ENCODE peak calls at places on chromosomes 11 and 22, in seven cellular contexts. One of them, this sample, is unnamed.
A peak's percentile ranks its signal among the peaks of the same experiment; 100 is the strongest.

GRCh38 chr11:35796542-35796941 is 134.0 kb downstream of the TRIM44 start:
- DNase-seq in RWPE1: peak; percentile 69
- DNase-seq in SK-N-SH: no peak
- DNase-seq in fibroblast of pulmonary artery: peak; percentile 39
- DNase-seq in heart right ventricle: no peak
- DNase-seq in colonic mucosa: no peak
- DNase-seq in Calu3: no peak
- DNase-seq in this sample: no peak

GRCh38 chr22:26779108-26779507 is 121.7 kb downstream of the MIAT start:
- DNase-seq in fibroblast of pulmonary artery: no peak
- DNase-seq in SK-N-SH: peak; percentile 63
- DNase-seq in RWPE1: no peak
- DNase-seq in colonic mucosa: no peak
- DNase-seq in Calu3: no peak
- DNase-seq in heart right ventricle: no peak
- DNase-seq in this sample: no peak

GRCh38 chr11:1205121-1205986 is 17.5 kb upstream of the MUC5B start:
- DNase-seq in SK-N-SH: peak; percentile 15
- DNase-seq in RWPE1: no peak
- DNase-seq in fibroblast of pulmonary artery: no peak
- DNase-seq in Calu3: no peak
- DNase-seq in heart right ventricle: no peak
- DNase-seq in colonic mucosa: no peak
- DNase-seq in this sample: no peak

GRCh38 chr11:17591293-17591692 is 44.2 kb downstream of the OTOG start:
- DNase-seq in RWPE1: no peak
- DNase-seq in SK-N-SH: no peak
- DNase-seq in Calu3: no peak
- DNase-seq in colonic mucosa: no peak
- DNase-seq in fibroblast of pulmonary artery: no peak
- DNase-seq in heart right ventricle: no peak
- DNase-seq in this sample: no peak

GRCh38 chr11:8720868-8721739 is 38.5 kb downstream of the RPL27A start:
- DNase-seq in Calu3: peak; percentile 80
- DNase-seq in RWPE1: peak; percentile 82
- DNase-seq in fibroblast of pulmonary artery: no peak
- DNase-seq in colonic mucosa: peak; percentile 82
- DNase-seq in SK-N-SH: no peak
- DNase-seq in heart right ventricle: no peak
- DNase-seq in this sample: peak; percentile 60

GRCh38 chr11:112150517-112150916 is 13.4 kb downstream of the IL18 start:
- DNase-seq in RWPE1: no peak
- DNase-seq in fibroblast of pulmonary artery: no peak
- DNase-seq in SK-N-SH: no peak
- DNase-seq in colonic mucosa: no peak
- DNase-seq in Calu3: no peak
- DNase-seq in heart right ventricle: no peak
- DNase-seq in this sample: no peak

GRCh38 chr11:35009191-35009940 is 92.9 kb downstream of the PDHX start:
- DNase-seq in SK-N-SH: no peak
- DNase-seq in Calu3: peak; percentile 81
- DNase-seq in heart right ventricle: no peak
- DNase-seq in RWPE1: peak; percentile 83
- DNase-seq in fibroblast of pulmonary artery: peak; percentile 70
- DNase-seq in colonic mucosa: peak; percentile 66
- DNase-seq in this sample: no peak

GRCh38 chr11:74650498-74650897 is 58.1 kb downstream of the POLD3 start:
- DNase-seq in fibroblast of pulmonary artery: peak; percentile 18
- DNase-seq in heart right ventricle: no peak
- DNase-seq in RWPE1: no peak
- DNase-seq in colonic mucosa: no peak
- DNase-seq in Calu3: no peak
- DNase-seq in SK-N-SH: no peak
- DNase-seq in this sample: no peak

GRCh38 chr11:30451642-30452041 is 128.7 kb downstream of the ARL14EP start:
- DNase-seq in SK-N-SH: no peak
- DNase-seq in colonic mucosa: no peak
- DNase-seq in heart right ventricle: no peak
- DNase-seq in RWPE1: no peak
- DNase-seq in fibroblast of pulmonary artery: no peak
- DNase-seq in Calu3: no peak
- DNase-seq in this sample: no peak

GRCh38 chr22:29338398-29338797 is 22.9 kb upstream of the RASL10A start:
- DNase-seq in RWPE1: no peak
- DNase-seq in colonic mucosa: no peak
- DNase-seq in fibroblast of pulmonary artery: no peak
- DNase-seq in SK-N-SH: no peak
- DNase-seq in Calu3: no peak
- DNase-seq in heart right ventricle: no peak
- DNase-seq in this sample: no peak

GRCh38 chr22:29340566-29340965 is 25.1 kb upstream of the RASL10A start:
- DNase-seq in SK-N-SH: no peak
- DNase-seq in colonic mucosa: no peak
- DNase-seq in Calu3: no peak
- DNase-seq in heart right ventricle: no peak
- DNase-seq in fibroblast of pulmonary artery: no peak
- DNase-seq in RWPE1: no peak
- DNase-seq in this sample: no peak

GRCh38 chr22:29337631-29338284 is 22.3 kb upstream of the RASL10A start:
- DNase-seq in SK-N-SH: no peak
- DNase-seq in fibroblast of pulmonary artery: no peak
- DNase-seq in RWPE1: no peak
- DNase-seq in colonic mucosa: no peak
- DNase-seq in Calu3: no peak
- DNase-seq in heart right ventricle: no peak
- DNase-seq in this sample: no peak

GRCh38 chr22:29341056-29341848 is 25.8 kb upstream of the RASL10A start:
- DNase-seq in colonic mucosa: no peak
- DNase-seq in fibroblast of pulmonary artery: no peak
- DNase-seq in SK-N-SH: no peak
- DNase-seq in heart right ventricle: no peak
- DNase-seq in RWPE1: no peak
- DNase-seq in Calu3: no peak
- DNase-seq in this sample: no peak

DNA sequence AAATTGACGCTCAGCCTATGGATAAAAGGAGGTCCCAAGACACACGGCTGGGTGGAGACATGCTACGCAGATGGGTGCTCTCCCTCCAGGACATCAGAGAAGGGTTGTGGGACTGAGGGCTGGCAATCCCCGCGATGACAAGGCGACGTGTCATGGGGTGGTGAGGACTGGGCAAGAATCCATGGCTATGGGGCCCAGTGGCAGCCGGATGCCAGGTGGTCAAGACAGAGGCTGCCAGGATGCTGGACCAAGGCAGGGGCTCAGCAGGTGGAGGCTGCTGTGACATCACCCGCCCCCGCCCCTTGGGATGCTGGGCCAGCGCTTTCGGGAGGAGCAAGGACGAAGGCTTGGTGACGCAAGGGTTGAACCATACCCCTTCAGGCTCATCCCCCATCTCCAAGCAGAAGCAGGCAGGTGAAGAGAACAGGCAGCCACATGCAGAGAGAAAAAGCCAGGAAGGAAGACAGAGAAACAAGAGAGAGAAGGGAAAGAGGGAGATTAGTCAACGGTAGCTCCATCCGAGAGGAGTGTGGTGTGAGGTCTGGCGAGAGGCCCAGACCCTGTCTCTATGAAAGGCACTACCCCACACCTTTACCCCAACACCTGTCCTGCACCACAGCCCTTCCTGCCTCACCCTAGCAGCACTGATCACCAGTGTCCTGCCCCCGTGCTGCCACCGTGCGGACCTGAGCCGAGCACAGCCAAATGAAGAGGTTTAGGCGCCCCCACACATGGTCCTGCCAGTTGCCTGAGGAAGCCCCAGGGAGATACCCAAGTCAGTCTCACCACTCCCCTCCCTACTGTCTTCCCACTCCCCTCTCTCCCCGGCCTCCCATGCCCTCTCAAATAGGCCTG is 24.1 kb upstream of the RASL10A start:
- DNase-seq in colonic mucosa: no peak
- DNase-seq in Calu3: no peak
- DNase-seq in fibroblast of pulmonary artery: no peak
- DNase-seq in RWPE1: peak; percentile 9
- DNase-seq in SK-N-SH: no peak
- DNase-seq in heart right ventricle: no peak
- DNase-seq in this sample: no peak
- TF ChIP-seq CTCF in colonic mucosa: no peak
- TF ChIP-seq CTCF in Calu3: no peak
- TF ChIP-seq CTCF in fibroblast of pulmonary artery: no peak
- TF ChIP-seq CTCF in RWPE1: no peak
- TF ChIP-seq CTCF in SK-N-SH: no peak
- TF ChIP-seq CTCF in heart right ventricle: no peak
- TF ChIP-seq CTCF in this sample: no peak

GRCh38 chr22:48488611-48489456 is 1338.8 kb downstream of the BRD1 start:
- DNase-seq in RWPE1: no peak
- DNase-seq in fibroblast of pulmonary artery: no peak
- DNase-seq in heart right ventricle: no peak
- DNase-seq in colonic mucosa: no peak
- DNase-seq in Calu3: no peak
- DNase-seq in SK-N-SH: peak; percentile 54
- DNase-seq in this sample: no peak

GRCh38 chr22:48489551-48490512 is 1337.8 kb downstream of the BRD1 start:
- DNase-seq in SK-N-SH: peak; percentile 48
- DNase-seq in heart right ventricle: no peak
- DNase-seq in Calu3: no peak
- DNase-seq in fibroblast of pulmonary artery: no peak
- DNase-seq in RWPE1: no peak
- DNase-seq in colonic mucosa: no peak
- DNase-seq in this sample: no peak

GRCh38 chr22:48486163-48486957 is 1341.3 kb downstream of the BRD1 start:
- DNase-seq in fibroblast of pulmonary artery: no peak
- DNase-seq in SK-N-SH: no peak
- DNase-seq in heart right ventricle: no peak
- DNase-seq in colonic mucosa: no peak
- DNase-seq in Calu3: no peak
- DNase-seq in RWPE1: no peak
- DNase-seq in this sample: no peak

GRCh38 chr22:48490513-48491411 is 1336.9 kb downstream of the BRD1 start:
- DNase-seq in RWPE1: no peak
- DNase-seq in heart right ventricle: no peak
- DNase-seq in fibroblast of pulmonary artery: no peak
- DNase-seq in Calu3: no peak
- DNase-seq in colonic mucosa: no peak
- DNase-seq in SK-N-SH: no peak
- DNase-seq in this sample: no peak

GRCh38 chr22:48488149-48488551 is 1339.5 kb downstream of the BRD1 start:
- DNase-seq in RWPE1: no peak
- DNase-seq in heart right ventricle: no peak
- DNase-seq in colonic mucosa: no peak
- DNase-seq in Calu3: no peak
- DNase-seq in SK-N-SH: peak; percentile 23
- DNase-seq in fibroblast of pulmonary artery: no peak
- DNase-seq in this sample: no peak
- TF ChIP-seq CTCF in RWPE1: no peak
- TF ChIP-seq CTCF in heart right ventricle: no peak
- TF ChIP-seq CTCF in colonic mucosa: no peak
- TF ChIP-seq CTCF in Calu3: no peak
- TF ChIP-seq CTCF in SK-N-SH: no peak
- TF ChIP-seq CTCF in fibroblast of pulmonary artery: no peak
- TF ChIP-seq CTCF in this sample: no peak

GRCh38 chr22:24101966-24102365 is 79.3 kb upstream of the SUSD2 start:
- DNase-seq in RWPE1: no peak
- DNase-seq in Calu3: no peak
- DNase-seq in SK-N-SH: no peak
- DNase-seq in fibroblast of pulmonary artery: no peak
- DNase-seq in heart right ventricle: peak; percentile 59
- DNase-seq in colonic mucosa: no peak
- DNase-seq in this sample: no peak
- TF ChIP-seq CTCF in RWPE1: no peak
- TF ChIP-seq CTCF in Calu3: no peak
- TF ChIP-seq CTCF in SK-N-SH: no peak
- TF ChIP-seq CTCF in fibroblast of pulmonary artery: no peak
- TF ChIP-seq CTCF in heart right ventricle: no peak
- TF ChIP-seq CTCF in colonic mucosa: no peak
- TF ChIP-seq CTCF in this sample: no peak

GRCh38 chr11:123559418-123559817 is 95.0 kb downstream of the SCN3B start:
- DNase-seq in Calu3: no peak
- DNase-seq in heart right ventricle: no peak
- DNase-seq in RWPE1: no peak
- DNase-seq in SK-N-SH: no peak
- DNase-seq in colonic mucosa: no peak
- DNase-seq in fibroblast of pulmonary artery: no peak
- DNase-seq in this sample: no peak
- TF ChIP-seq CTCF in Calu3: no peak
- TF ChIP-seq CTCF in heart right ventricle: no peak
- TF ChIP-seq CTCF in RWPE1: no peak
- TF ChIP-seq CTCF in SK-N-SH: peak; percentile 46
- TF ChIP-seq CTCF in colonic mucosa: no peak
- TF ChIP-seq CTCF in fibroblast of pulmonary artery: peak; percentile 39
- TF ChIP-seq CTCF in this sample: no peak

DNA sequence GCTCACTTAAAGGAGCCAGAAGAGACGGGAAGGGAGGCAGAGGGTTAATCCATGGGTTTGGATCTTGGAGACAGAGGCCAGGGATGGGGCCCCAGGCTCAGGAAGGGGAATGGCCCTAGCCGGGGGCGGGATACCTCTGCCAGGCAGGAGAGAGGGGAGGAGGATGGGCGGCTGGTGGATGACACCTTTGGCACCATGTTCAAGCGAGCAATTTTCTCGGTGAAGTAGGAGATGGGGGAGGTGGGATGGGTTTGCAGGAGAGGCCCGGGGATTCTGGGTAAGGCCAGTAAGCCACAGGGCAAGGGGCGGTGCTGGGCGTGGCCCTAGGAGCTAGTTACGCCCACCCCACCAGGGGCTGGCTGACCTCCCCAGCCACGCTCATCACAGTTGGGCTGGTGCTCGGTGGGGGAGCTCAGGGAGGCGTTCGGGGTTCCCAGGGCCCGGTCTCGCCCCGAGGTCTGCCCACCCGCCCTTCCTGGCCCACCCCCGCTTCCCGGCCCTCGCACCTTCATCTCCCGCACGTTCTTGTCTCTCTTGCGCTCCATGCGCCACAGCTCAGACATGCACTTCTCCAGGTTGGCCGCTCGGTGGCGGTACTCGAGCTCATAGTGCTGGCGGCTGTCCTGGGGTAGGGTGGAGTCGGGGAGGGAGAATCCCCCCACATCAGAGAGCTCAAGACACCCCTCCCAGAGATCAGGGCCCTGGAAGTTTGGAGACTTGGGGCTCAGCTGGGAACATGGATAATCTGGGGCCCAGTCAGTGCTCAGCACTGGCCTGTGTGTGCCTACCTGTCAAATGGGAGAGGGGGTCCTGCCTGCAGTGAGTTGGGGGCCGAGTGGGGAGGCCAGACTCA is 12.7 kb downstream of the BAIAP2L2 start:
- DNase-seq in SK-N-SH: no peak
- DNase-seq in colonic mucosa: no peak
- DNase-seq in Calu3: no peak
- DNase-seq in heart right ventricle: no peak
- DNase-seq in RWPE1: no peak
- DNase-seq in fibroblast of pulmonary artery: peak; percentile 40
- DNase-seq in this sample: no peak
- TF ChIP-seq CTCF in SK-N-SH: no peak
- TF ChIP-seq CTCF in colonic mucosa: no peak
- TF ChIP-seq CTCF in Calu3: no peak
- TF ChIP-seq CTCF in heart right ventricle: no peak
- TF ChIP-seq CTCF in RWPE1: no peak
- TF ChIP-seq CTCF in fibroblast of pulmonary artery: peak; percentile 45
- TF ChIP-seq CTCF in this sample: no peak

GRCh38 chr11:116374085-116374484 is 398.7 kb downstream of the BUD13 start:
- DNase-seq in heart right ventricle: no peak
- DNase-seq in SK-N-SH: no peak
- DNase-seq in Calu3: no peak
- DNase-seq in fibroblast of pulmonary artery: no peak
- DNase-seq in RWPE1: no peak
- DNase-seq in colonic mucosa: no peak
- DNase-seq in this sample: no peak
- TF ChIP-seq CTCF in heart right ventricle: no peak
- TF ChIP-seq CTCF in SK-N-SH: no peak
- TF ChIP-seq CTCF in Calu3: no peak
- TF ChIP-seq CTCF in fibroblast of pulmonary artery: no peak
- TF ChIP-seq CTCF in RWPE1: no peak
- TF ChIP-seq CTCF in colonic mucosa: no peak
- TF ChIP-seq CTCF in this sample: no peak

GRCh38 chr11:47216141-47216798 is 1.5 kb downstream of the DDB2 start:
- DNase-seq in RWPE1: peak; percentile 61
- DNase-seq in heart right ventricle: peak; percentile 28
- DNase-seq in Calu3: peak; percentile 73
- DNase-seq in colonic mucosa: peak; percentile 82
- DNase-seq in fibroblast of pulmonary artery: peak; percentile 87
- DNase-seq in SK-N-SH: peak; percentile 72
- DNase-seq in this sample: no peak
- TF ChIP-seq CTCF in RWPE1: no peak
- TF ChIP-seq CTCF in heart right ventricle: no peak
- TF ChIP-seq CTCF in Calu3: no peak
- TF ChIP-seq CTCF in colonic mucosa: no peak
- TF ChIP-seq CTCF in fibroblast of pulmonary artery: no peak
- TF ChIP-seq CTCF in SK-N-SH: no peak
- TF ChIP-seq CTCF in this sample: peak; percentile 19

This sample was measured in D721Med.